ENCODE peak calls at places on chromosomes 7 and 10, in ten cellular contexts. D is ecto neural progenitor cell; E is NCI-H2081 treated with DMSO at 0.1 percent for 48 hours; T is lower leg skin; N is stimulated activated CD8-positive, alpha-beta memory T cell treated with anti-CD3 and anti-CD28 coated beads, Interleukin-2, amount 100 ng/mL, for 48 hours; Z is ovary; M is epithelial cell of esophagus; S is endothelial cell of umbilical vein; G is HepG2; J is anterior cingulate cortex. Q is an unnamed sample.

GRCh38 chr7:2812831-2813230 is 31.3 kb downstream of the GNA12 start:
- DNase-seq in D (no peak), E (no peak), T (peak), N (no peak), Z (peak), M (no peak), S (no peak), G (no peak), J (no peak), Q (no peak)

GRCh38 chr7:140159487-140159886 is 17.3 kb downstream of the KDM7A start:
- DNase-seq in D (no peak), E (no peak), T (no peak), N (no peak), Z (no peak), M (peak), S (no peak), G (no peak), J (no peak), Q (no peak)

GRCh38 chr7:2309889-2310331 is 4.3 kb downstream of the SNX8 start:
- DNase-seq in D (peak), E (no peak), T (no peak), N (no peak), Z (no peak), M (peak), S (no peak), G (peak), J (no peak), Q (no peak)

GRCh38 chr10:103246328-103246727 is 641 bp downstream of the RPEL1 start:
- DNase-seq in D (no peak), E (no peak), T (no peak), N (no peak), Z (no peak), M (no peak), S (no peak), G (no peak), J (no peak), Q (no peak)

GRCh38 chr10:46528675-46529615 is 27.5 kb downstream of the GPRIN2 start:
- DNase-seq in D (no peak), E (no peak), T (peak), N (no peak), Z (no peak), M (no peak), S (no peak), G (no peak), J (no peak), Q (no peak)

GRCh38 chr10:13684252-13684791 is 97.6 kb downstream of the PRPF18 start:
- DNase-seq in D (no peak), E (no peak), T (peak), N (no peak), Z (peak), M (peak), S (peak), G (no peak), J (peak), Q (no peak)

GRCh38 chr7:94907026-94907419 is 371 bp upstream of the PPP1R9A start:
- DNase-seq in D (no peak), E (no peak), T (no peak), N (no peak), Z (no peak), M (no peak), S (no peak), G (peak), J (no peak), Q (no peak)

GRCh38 chr10:130560573-130560972 is 424.4 kb downstream of the GLRX3 start:
- DNase-seq in D (peak), E (no peak), T (no peak), N (no peak), Z (no peak), M (no peak), S (no peak), G (no peak), J (no peak), Q (no peak)

GRCh38 chr7:1218541-1219165 is 14.0 kb upstream of the UNCX start:
- DNase-seq in D (no peak), E (no peak), T (no peak), N (no peak), Z (no peak), M (no peak), S (no peak), G (no peak), J (no peak), Q (no peak)

GRCh38 chr10:61839911-61840310 is 61.6 kb upstream of the ARID5B start:
- DNase-seq in D (no peak), E (no peak), T (no peak), N (no peak), Z (no peak), M (no peak), S (no peak), G (no peak), J (no peak), Q (no peak)

GRCh38 chr7:130070900-130071622 is 727 bp downstream of the KLHDC10 start:
- DNase-seq in D (no peak), E (no peak), T (no peak), N (no peak), Z (no peak), M (peak), S (peak), G (no peak), J (no peak), Q (no peak)

GRCh38 chr10:48476279-48476982 is 128.4 kb downstream of the ARHGAP22 start:
- DNase-seq in D (peak), E (no peak), T (peak), N (no peak), Z (no peak), M (no peak), S (peak), G (no peak), J (no peak), Q (no peak)

GRCh38 chr10:79367421-79368189 is 20.3 kb downstream of the PPIF start:
- DNase-seq in D (no peak), E (no peak), T (no peak), N (no peak), Z (no peak), M (no peak), S (no peak), G (no peak), J (no peak), Q (no peak)

GRCh38 chr7:89259085-89259484 is 463.5 kb upstream of the TEX47 start:
- DNase-seq in D (no peak), E (no peak), T (no peak), N (no peak), Z (no peak), M (no peak), S (no peak), G (no peak), J (no peak), Q (no peak)

GRCh38 chr7:35259555-35259954 is 5.7 kb upstream of the TBX20 start:
- DNase-seq in D (no peak), E (no peak), T (no peak), N (no peak), Z (no peak), M (no peak), S (no peak), G (no peak), J (no peak), Q (no peak)

GRCh38 chr7:44191171-44191570 is 1.9 kb upstream of the GCK start:
- DNase-seq in D (no peak), E (no peak), T (no peak), N (no peak), Z (no peak), M (no peak), S (no peak), G (no peak), J (no peak), Q (no peak)

GRCh38 chr10:131870831-131871672 is 29.8 kb upstream of the PPP2R2D start:
- DNase-seq in D (no peak), E (no peak), T (no peak), N (no peak), Z (no peak), M (peak), S (no peak), G (no peak), J (no peak), Q (no peak)

GRCh38 chr7:27992092-27992491 is 188.5 kb downstream of the JAZF1 start:
- DNase-seq in D (no peak), E (no peak), T (no peak), N (no peak), Z (no peak), M (no peak), S (no peak), G (no peak), J (no peak), Q (no peak)

GRCh38 chr10:31083765-31084184 is 52.1 kb upstream of the ZNF438 start:
- DNase-seq in D (no peak), E (peak), T (no peak), N (peak), Z (no peak), M (peak), S (peak), G (peak), J (no peak), Q (peak)

GRCh38 chr10:58488921-58489320 is 23.8 kb upstream of the BICC1 start:
- DNase-seq in D (no peak), E (peak), T (no peak), N (no peak), Z (no peak), M (no peak), S (no peak), G (no peak), J (no peak), Q (no peak)

Q was measured in ureter.